ENCODE peak calls at places on chromosomes 6 and 20, in six cellular contexts. M is uterus, E is vagina, U is body of pancreas, N is tibial artery, H is adipocyte. B is an unnamed sample.

GRCh38 chr6:47456536-47456975 is 21.0 kb upstream of the CD2AP start:
- DNase-seq in H (no peak), N (no peak), M (no peak), U (no peak), E (no peak), B (no peak)

GRCh38 chr20:47748851-47749250 is 36.4 kb downstream of the SULF2 start:
- DNase-seq in U (no peak), H (no peak), N (no peak), E (no peak), M (no peak), B (no peak)

GRCh38 chr6:121828567-121828966 is 393.1 kb downstream of the GJA1 start:
- DNase-seq in U (no peak), M (no peak), H (no peak), N (no peak), E (no peak), B (no peak)

GRCh38 chr20:17822039-17822438 is 122.3 kb downstream of the BANF2 start:
- DNase-seq in E (no peak), N (no peak), M (peak; percentile 58), U (peak; percentile 75), H (peak; percentile 87), B (no peak)

GRCh38 chr6:45678063-45678620 is 300.4 kb upstream of the SUPT3H start:
- DNase-seq in H (no peak), E (peak; percentile 58), M (no peak), N (no peak), U (no peak), B (no peak)

GRCh38 chr6:215335-216034 is 76.8 kb upstream of the DUSP22 start:
- DNase-seq in U (no peak), M (no peak), H (no peak), E (no peak), N (no peak), B (no peak)

GRCh38 chr6:138242987-138243592 is 24.8 kb upstream of the PBOV1 start:
- DNase-seq in N (no peak), M (no peak), H (no peak), U (no peak), E (no peak), B (no peak)

GRCh38 chr6:97068211-97068610 is 143.7 kb downstream of the KLHL32 start:
- DNase-seq in M (no peak), H (peak; percentile 70), U (no peak), E (no peak), N (no peak), B (no peak)

GRCh38 chr20:13839421-13840092 is 54.7 kb downstream of the NDUFAF5 start:
- DNase-seq in E (no peak), N (no peak), U (no peak), M (no peak), H (peak; percentile 84), B (no peak)

GRCh38 chr20:50519036-50519780 is 9.0 kb downstream of the PTPN1 start:
- DNase-seq in U (no peak), E (no peak), N (no peak), M (no peak), H (peak; percentile 61), B (no peak)

GRCh38 chr6:63599243-63599642 is 27.0 kb downstream of the LOC128125822 start:
- DNase-seq in M (no peak), H (no peak), E (no peak), N (no peak), U (no peak), B (no peak)

GRCh38 chr6:14488185-14488584 is 370.6 kb downstream of the CD83 start:
- DNase-seq in N (no peak), E (no peak), M (no peak), U (no peak), H (no peak), B (no peak)

GRCh38 chr6:99312354-99312753 is 37.1 kb downstream of the FAXC start:
- DNase-seq in U (no peak), M (no peak), N (no peak), E (no peak), H (no peak), B (no peak)

DNA sequence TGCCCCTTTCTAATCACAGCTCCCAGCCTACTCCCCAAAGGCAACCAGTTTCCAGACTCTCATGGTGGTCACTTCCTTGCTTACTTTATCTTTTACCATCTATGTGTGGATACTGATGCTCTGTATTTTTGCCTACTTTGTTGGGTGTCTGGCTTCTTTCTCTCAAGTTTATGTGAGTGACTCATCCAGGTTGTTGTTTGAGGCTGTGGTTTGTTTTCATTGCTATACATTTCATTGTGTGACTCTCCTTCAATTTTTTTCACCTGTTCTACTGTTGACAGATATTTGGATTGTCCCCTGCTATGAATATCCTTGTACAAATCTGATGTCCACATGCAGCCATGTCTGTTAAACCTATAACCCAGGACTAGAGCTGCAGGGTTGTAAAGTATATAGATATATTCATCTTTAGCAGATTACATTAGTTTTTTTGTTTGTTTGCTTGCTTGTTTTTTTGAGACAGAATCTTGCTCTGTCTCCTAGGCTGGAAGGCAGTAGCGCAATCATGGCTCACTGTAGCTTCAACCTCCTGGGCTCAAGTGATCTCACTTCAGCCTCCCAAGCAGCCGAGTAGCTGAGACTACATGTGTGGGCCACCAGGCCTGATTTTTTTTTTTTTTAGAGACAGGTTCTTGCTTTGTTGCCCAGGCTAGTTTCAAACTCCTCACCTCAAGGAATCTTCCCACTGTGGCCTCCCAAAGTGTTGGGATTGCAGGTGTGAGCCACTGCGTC is 72.9 kb upstream of the EEF1E1 start:
- DNase-seq in U (no peak), H (no peak), M (no peak), E (no peak), N (no peak), B (no peak)
- H3K4me1 ChIP-seq in U (no peaks in the 10 kb centered on the region), H (peaks cover 5% of the 10 kb centered on the region), M (no peaks in the 10 kb centered on the region), E (no peaks in the 10 kb centered on the region), N (peaks cover 7% of the 10 kb centered on the region), B (no peaks in the 10 kb centered on the region)

GRCh38 chr6:119312441-119312840 is 37.1 kb downstream of the MAN1A1 start:
- DNase-seq in E (no peak), H (no peak), U (no peak), N (no peak), M (no peak), B (no peak)

GRCh38 chr6:119314894-119315272 is 34.7 kb downstream of the MAN1A1 start:
- DNase-seq in H (no peak), N (no peak), M (no peak), E (no peak), U (no peak), B (no peak)

GRCh38 chr6:119311514-119312142 is 37.9 kb downstream of the MAN1A1 start:
- DNase-seq in H (no peak), M (no peak), N (no peak), E (no peak), U (no peak), B (no peak)

GRCh38 chr6:119313937-119314893 is 35.3 kb downstream of the MAN1A1 start:
- DNase-seq in U (no peak), H (no peak), M (no peak), E (no peak), N (no peak), B (no peak)

DNA sequence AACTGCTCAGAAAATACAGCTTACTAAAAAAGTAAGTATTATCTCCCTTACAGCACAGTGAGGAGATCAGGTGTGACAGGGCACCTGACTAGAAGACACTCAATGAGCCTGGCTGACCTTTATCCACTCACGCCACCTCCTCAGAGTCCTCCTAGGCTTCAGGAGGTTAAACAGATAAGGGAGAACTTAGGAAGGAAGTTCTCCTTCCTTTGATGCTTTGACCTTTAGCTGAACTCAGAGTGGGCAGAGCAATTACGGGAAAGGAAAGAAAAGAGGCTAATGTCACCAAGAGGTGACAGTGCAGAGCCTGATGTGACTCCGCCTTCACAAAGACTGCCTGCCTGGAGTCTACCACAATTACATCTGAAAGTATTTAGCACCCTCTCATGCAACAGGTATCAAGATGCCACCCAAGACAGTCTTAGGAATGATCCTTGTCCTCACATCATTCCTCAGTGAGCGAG is 36.7 kb downstream of the MAN1A1 start:
- DNase-seq in N (no peak), U (no peak), H (no peak), E (no peak), M (no peak), B (no peak)
- H3K4me1 ChIP-seq in N (peaks cover 10% of the 10 kb centered on the region), U (peaks cover 19% of the 10 kb centered on the region), H (peaks cover 30% of the 10 kb centered on the region), E (peaks cover 43% of the 10 kb centered on the region), M (no peaks in the 10 kb centered on the region), B (peaks cover 76% of the 10 kb centered on the region)

GRCh38 chr20:4819901-4820300 is 98.2 kb downstream of the PRND start:
- DNase-seq in N (no peak), E (peak; percentile 76), U (no peak), H (no peak), M (no peak), B (no peak)
- H3K4me1 ChIP-seq in N (peaks cover 18% of the 10 kb centered on the region), E (peaks cover 34% of the 10 kb centered on the region), U (peaks cover 18% of the 10 kb centered on the region), H (peaks cover 5% of the 10 kb centered on the region), M (no peaks in the 10 kb centered on the region), B (peaks cover 39% of the 10 kb centered on the region)

GRCh38 chr20:10654630-10655029 is 19.2 kb downstream of the JAG1 start:
- DNase-seq in M (no peak), E (no peak), H (no peak), U (peak; percentile 75), N (peak; percentile 25), B (no peak)
- H3K4me1 ChIP-seq in M (peaks cover 9% of the 10 kb centered on the region), E (peaks cover 99% of the 10 kb centered on the region), H (peaks cover 27% of the 10 kb centered on the region), U (peaks cover 79% of the 10 kb centered on the region), N (peaks cover 86% of the 10 kb centered on the region), B (peaks cover 100% of the 10 kb centered on the region)

GRCh38 chr6:163455553-163455952 is 41.0 kb downstream of the QKI start:
- DNase-seq in H (no peak), E (no peak), M (no peak), N (no peak), U (no peak), B (no peak)
- H3K4me1 ChIP-seq in H (peaks cover 51% of the 10 kb centered on the region), E (peaks cover 57% of the 10 kb centered on the region), M (no peaks in the 10 kb centered on the region), N (peaks cover 25% of the 10 kb centered on the region), U (peaks cover 26% of the 10 kb centered on the region), B (peaks cover 100% of the 10 kb centered on the region)

DNA sequence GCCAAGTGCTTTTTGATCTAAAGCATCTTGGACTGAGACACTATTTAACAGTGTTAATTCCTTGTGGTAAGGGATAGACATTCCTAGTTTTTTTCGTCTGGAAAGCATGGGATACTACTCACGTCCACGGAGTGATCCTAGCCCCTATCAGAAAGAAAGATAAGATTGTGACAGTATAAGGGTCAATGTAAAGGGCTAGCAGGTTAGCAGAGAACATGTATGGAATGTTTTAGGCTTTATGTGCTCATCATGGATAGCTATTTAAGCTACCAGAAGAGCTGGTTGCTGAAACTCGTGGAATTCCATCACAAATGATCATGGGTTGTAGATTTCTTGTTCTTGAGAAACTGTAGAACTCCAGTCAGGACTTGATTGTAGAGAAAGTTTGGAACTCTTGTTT is 32.1 kb downstream of the CYB5R4 start:
- DNase-seq in N (no peak), U (no peak), M (no peak), H (no peak), E (no peak), B (no peak)
- H3K4me1 ChIP-seq in N (no peaks in the 10 kb centered on the region), U (no peaks in the 10 kb centered on the region), M (no peaks in the 10 kb centered on the region), H (no peaks in the 10 kb centered on the region), E (no peaks in the 10 kb centered on the region), B (peaks cover 18% of the 10 kb centered on the region)

GRCh38 chr20:23201658-23202057 is 115.5 kb upstream of the CD93 start:
- DNase-seq in M (no peak), E (no peak), H (no peak), N (no peak), U (no peak), B (no peak)
- H3K4me1 ChIP-seq in M (no peaks in the 10 kb centered on the region), E (peaks cover 31% of the 10 kb centered on the region), H (peaks cover 35% of the 10 kb centered on the region), N (peaks cover 11% of the 10 kb centered on the region), U (peaks cover 12% of the 10 kb centered on the region), B (peaks cover 50% of the 10 kb centered on the region)